ENCODE peak calls at places on chromosomes 5 and 9, in nine cellular contexts. B is pancreas; M is upper lobe of left lung; T is SK-N-SH; E is stomach; S is endothelial cell of umbilical vein; Z is HCT116; O is cardiac muscle cell; V is CD8-positive, alpha-beta T cell. H is an unnamed sample.
A peak's percentile ranks its signal among the peaks of the same experiment; 100 is the strongest.

GRCh38 chr9:127903557-127904475 is 4.4 kb upstream of the ST6GALNAC6 start:
- DNase-seq in V (peak; percentile 63), B (peak; percentile 80), S (peak; percentile 47), O (peak; percentile 80), E (peak; percentile 68), T (no peak), M (peak; percentile 91), Z (no peak), H (no peak)

GRCh38 chr9:127977877-127978647 is 2.7 kb downstream of the EEIG1 start:
- DNase-seq in B (no peak), O (peak; percentile 87), E (peak; percentile 76), T (no peak), S (no peak), M (peak; percentile 83), Z (no peak), V (no peak), H (peak; percentile 42)

GRCh38 chr5:95369796-95370195 is 21.4 kb upstream of the FAM81B start:
- DNase-seq in V (no peak), T (no peak), S (no peak), B (no peak), Z (no peak), O (no peak), M (no peak), E (no peak), H (no peak)

GRCh38 chr9:121888438-121888775 is 204.7 kb downstream of the TTLL11 start:
- DNase-seq in V (no peak), Z (no peak), T (no peak), O (no peak), B (no peak), M (no peak), E (no peak), S (no peak), H (no peak)

GRCh38 chr5:180860273-180860886 is 696 bp downstream of the ZFP62 start:
- DNase-seq in E (no peak), S (no peak), Z (peak; percentile 50), T (peak; percentile 65), O (no peak), B (peak; percentile 52), M (no peak), V (peak; percentile 76), H (no peak)

GRCh38 chr9:124754289-124754688 is 16.8 kb downstream of the NR6A1 start:
- DNase-seq in B (no peak), T (peak; percentile 31), O (peak; percentile 34), V (no peak), M (no peak), S (peak; percentile 33), E (no peak), Z (no peak), H (no peak)

GRCh38 chr9:107142430-107142829 is 140.6 kb upstream of the RAD23B start:
- DNase-seq in S (no peak), M (no peak), T (no peak), Z (no peak), E (no peak), O (no peak), V (no peak), B (no peak), H (no peak)

GRCh38 chr9:11319477-11320060 is 706.8 kb upstream of the PTPRD start:
- DNase-seq in B (no peak), M (no peak), S (peak; percentile 6), V (no peak), O (peak; percentile 54), Z (no peak), E (no peak), T (peak; percentile 4), H (no peak)

GRCh38 chr9:99269429-99269828 is 47.3 kb downstream of the SEC61B start:
- DNase-seq in B (no peak), S (peak; percentile 74), M (no peak), O (no peak), E (no peak), T (no peak), V (no peak), Z (no peak), H (peak; percentile 30)

GRCh38 chr9:121725008-121725795 is 73.8 kb downstream of the DAB2IP start:
- DNase-seq in E (peak; percentile 90), S (peak; percentile 97), M (peak; percentile 86), O (peak; percentile 56), V (no peak), T (no peak), Z (no peak), B (peak; percentile 92), H (peak; percentile 98)

GRCh38 chr9:130129425-130130061 is 42.7 kb upstream of the NCS1 start:
- DNase-seq in M (no peak), E (no peak), V (peak; percentile 30), T (no peak), B (no peak), Z (no peak), S (no peak), O (no peak), H (peak; percentile 67)

GRCh38 chr5:79829260-79829659 is 139.6 kb downstream of the CMYA5 start:
- DNase-seq in B (no peak), S (no peak), T (no peak), O (peak; percentile 38), E (no peak), M (no peak), V (no peak), Z (no peak), H (no peak)

GRCh38 chr9:14488421-14489190 is 174.7 kb upstream of the NFIB start:
- DNase-seq in Z (no peak), S (no peak), T (no peak), B (no peak), V (no peak), E (no peak), O (no peak), M (no peak), H (no peak)

GRCh38 chr9:97768731-97769130 is 71.6 kb upstream of the XPA start:
- DNase-seq in S (no peak), B (no peak), Z (no peak), V (no peak), M (no peak), T (no peak), O (no peak), E (no peak), H (no peak)

GRCh38 chr5:159033351-159033657 is 66.4 kb downstream of the EBF1 start:
- DNase-seq in E (no peak), T (no peak), M (no peak), S (peak; percentile 56), O (no peak), B (no peak), Z (no peak), V (no peak), H (no peak)

GRCh38 chr5:151293624-151294023 is 9.9 kb downstream of the SLC36A3 start:
- DNase-seq in M (no peak), O (no peak), V (no peak), T (no peak), S (no peak), E (no peak), Z (no peak), B (no peak), H (no peak)

GRCh38 chr5:38556599-38557308 is at the start of gene LIFR:
- DNase-seq in V (peak; percentile 23), S (peak; percentile 80), T (peak; percentile 98), O (peak; percentile 92), Z (peak; percentile 19), M (peak; percentile 79), B (peak; percentile 93), E (peak; percentile 86), H (peak; percentile 50)

GRCh38 chr9:116152390-116152789 is 1.2 kb upstream of the PAPPA start:
- DNase-seq in Z (no peak), V (no peak), M (no peak), O (peak; percentile 25), S (no peak), B (no peak), E (no peak), T (peak; percentile 29), H (no peak)
- TF ChIP-seq CTCF in Z (peak; percentile 41), V (no peak), M (no peak), O (peak; percentile 47), S (peak; percentile 17), B (no peak), E (no peak), T (peak; percentile 69), H (peak; percentile 48)

GRCh38 chr5:166596043-166596442 is 1695.4 kb upstream of the WWC1 start:
- DNase-seq in T (no peak), V (no peak), M (no peak), O (peak; percentile 23), S (no peak), Z (no peak), E (no peak), B (no peak), H (no peak)
- H3K9me3 ChIP-seq in T (no peaks in the 10 kb centered on the region), V (no peaks in the 10 kb centered on the region), M (no peaks in the 10 kb centered on the region), O (no peaks in the 10 kb centered on the region), S (peaks cover 6% of the 10 kb centered on the region), Z (peaks cover 22% of the 10 kb centered on the region), E (no peaks in the 10 kb centered on the region), B (no peaks in the 10 kb centered on the region), H (peaks cover 6% of the 10 kb centered on the region)

GRCh38 chr9:88710449-88710848 is 175.5 kb downstream of the NXNL2 start:
- DNase-seq in M (no peak), S (no peak), E (no peak), O (no peak), T (no peak), V (no peak), Z (no peak), B (no peak), H (no peak)

GRCh38 chr9:88711719-88712118 is 176.7 kb downstream of the NXNL2 start:
- DNase-seq in Z (no peak), M (no peak), V (no peak), T (no peak), O (no peak), B (no peak), S (no peak), E (no peak), H (no peak)

GRCh38 chr9:88702985-88703384 is 168.0 kb downstream of the NXNL2 start:
- DNase-seq in O (no peak), M (no peak), Z (no peak), E (no peak), B (no peak), V (no peak), S (no peak), T (no peak), H (no peak)

GRCh38 chr9:88706193-88707112 is 171.5 kb downstream of the NXNL2 start:
- DNase-seq in Z (no peak), B (peak; percentile 51), V (no peak), M (peak; percentile 30), E (no peak), S (no peak), O (no peak), T (peak; percentile 41), H (no peak)
- TF ChIP-seq CTCF in Z (no peak), B (no peak), V (no peak), M (no peak), E (no peak), S (no peak), O (no peak), T (no peak), H (no peak)

DNA sequence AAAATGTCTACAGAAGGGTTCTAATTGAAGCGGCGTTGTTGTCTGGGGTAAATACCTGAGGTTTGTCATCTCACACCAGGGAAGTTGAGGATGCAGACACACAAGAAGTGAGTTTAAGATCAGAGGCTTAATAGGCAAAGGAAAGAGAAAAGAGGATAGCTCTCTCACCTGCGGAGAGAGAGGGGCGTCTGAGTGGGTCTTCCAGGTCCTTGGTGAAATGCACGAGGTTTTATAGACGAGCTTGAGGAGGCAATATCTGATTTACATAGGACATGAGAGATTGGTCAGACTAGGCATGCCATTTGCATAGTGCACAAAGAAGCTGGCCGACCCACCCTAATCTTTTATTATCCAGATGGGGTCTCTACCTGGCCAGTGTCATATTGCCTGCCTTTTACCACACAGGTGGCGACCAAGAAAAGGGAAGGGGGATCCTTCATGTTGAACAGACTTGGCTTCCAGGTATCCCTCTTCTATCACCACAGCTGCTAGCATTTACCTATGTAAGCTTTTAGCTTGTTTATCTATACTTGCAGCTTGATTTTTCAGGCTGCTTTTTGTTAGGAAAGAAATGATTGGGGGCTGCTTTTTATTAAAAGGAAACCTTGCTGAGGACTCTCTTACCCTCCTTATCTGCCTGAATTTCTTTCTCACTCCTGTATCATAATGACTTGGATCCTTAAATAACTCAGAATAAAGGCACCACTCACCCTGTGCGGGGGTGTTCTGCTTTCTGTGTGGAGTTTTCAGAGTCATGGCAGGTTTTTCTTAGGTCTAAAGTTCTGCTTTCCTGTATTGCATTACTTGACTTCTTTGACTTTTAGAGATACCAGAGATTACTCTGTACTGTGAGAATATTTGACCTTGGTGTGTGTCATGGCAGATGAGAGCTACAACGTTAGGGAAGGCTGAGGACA is 9.4 kb upstream of the GLT6D1 start:
- DNase-seq in B (no peak), M (no peak), O (no peak), S (no peak), T (no peak), Z (no peak), V (no peak), E (no peak), H (no peak)
- H3K9me3 ChIP-seq in B (no peaks in the 10 kb centered on the region), M (peaks cover 28% of the 10 kb centered on the region), O (no peaks in the 10 kb centered on the region), S (no peaks in the 10 kb centered on the region), T (no peaks in the 10 kb centered on the region), Z (peaks cover 22% of the 10 kb centered on the region), V (peaks cover 20% of the 10 kb centered on the region), E (peaks cover 27% of the 10 kb centered on the region), H (peaks cover 23% of the 10 kb centered on the region)

H was measured in AG04450.